ENCODE peak calls at places on chromosomes 11 and 22, in eight cellular contexts. S is CD8-positive, alpha-beta T cell; R is BE2C; P is body of pancreas; A is H9; V is psoas muscle; G is bronchial epithelial cell; Z is fibroblast of villous mesenchyme. K is an unnamed sample.

GRCh38 chr11:13959001-13959400 is 3.5 kb upstream of the SPON1 start:
- DNase-seq in S (no peak), R (no peak), P (no peak), A (no peak), V (no peak), G (no peak), Z (no peak), K (no peak)

GRCh38 chr11:64998690-64999431 is 2.1 kb upstream of the BATF2 start:
- DNase-seq in S (no peak), R (no peak), P (peak; percentile 56), A (no peak), V (no peak), G (no peak), Z (no peak), K (no peak)

GRCh38 chr22:24355574-24355973 is 71.8 kb upstream of the ADORA2A start:
- DNase-seq in S (no peak), R (no peak), P (no peak), A (no peak), V (no peak), G (no peak), Z (peak; percentile 15), K (no peak)

GRCh38 chr11:61706452-61707400 is 26.5 kb downstream of the DAGLA start:
- DNase-seq in S (no peak), R (no peak), P (no peak), A (no peak), V (no peak), G (no peak), Z (peak; percentile 46), K (no peak)

GRCh38 chr11:84780689-84781293 is 846.4 kb downstream of the DLG2 start:
- DNase-seq in S (no peak), R (no peak), P (no peak), A (no peak), V (no peak), G (peak; percentile 47), Z (peak; percentile 3), K (no peak)

GRCh38 chr11:69746780-69747742 is 28.1 kb downstream of the FGF4 start:
- DNase-seq in S (no peak), R (no peak), P (no peak), A (no peak), V (no peak), G (no peak), Z (peak; percentile 16), K (peak; percentile 59)

GRCh38 chr22:18110194-18110943 is at the start of gene TUBA8:
- DNase-seq in S (no peak), R (peak; percentile 40), P (peak; percentile 53), A (peak; percentile 52), V (peak; percentile 75), G (peak; percentile 20), Z (peak; percentile 33), K (peak; percentile 62)

GRCh38 chr22:36244522-36245391 is 5.4 kb upstream of the APOL2 start:
- DNase-seq in S (no peak), R (no peak), P (no peak), A (peak; percentile 1), V (peak; percentile 57), G (no peak), Z (no peak), K (no peak)

GRCh38 chr11:16587670-16588069 is 150.8 kb upstream of the C11orf58 start:
- DNase-seq in S (no peak), R (no peak), P (no peak), A (no peak), V (peak; percentile 18), G (no peak), Z (no peak), K (no peak)

DNA sequence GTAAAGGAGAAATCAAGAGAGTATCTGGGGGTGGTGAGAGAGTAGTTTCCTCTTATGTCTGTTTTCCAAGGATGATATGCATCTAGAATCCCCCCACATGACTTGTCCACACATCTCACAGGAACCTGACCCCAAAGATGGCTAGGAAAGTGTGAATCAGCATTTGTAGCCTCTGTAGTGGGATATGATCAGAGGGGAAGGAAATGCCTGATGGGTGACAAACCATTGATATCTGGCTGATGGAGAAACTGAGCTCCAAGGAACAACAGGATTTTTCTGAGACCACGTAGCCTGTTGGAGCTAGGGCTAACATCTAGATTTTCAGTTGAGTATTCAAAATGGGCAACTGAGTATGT is 369.4 kb downstream of the DDX10 start:
- DNase-seq in S (no peak), R (no peak), P (no peak), A (no peak), V (no peak), G (peak; percentile 33), Z (no peak), K (no peak)
- TF ChIP-seq CTCF in S (no peak), R (no peak), P (no peak), A (no peak), V (no peak), G (no peak), Z (no peak), K (no peak)

GRCh38 chr11:46366661-46367161 is 14.8 kb upstream of the MDK start:
- DNase-seq in S (no peak), R (no peak), P (no peak), A (no peak), V (no peak), G (no peak), Z (no peak), K (no peak)

GRCh38 chr11:46366260-46366659 is 15.2 kb upstream of the MDK start:
- DNase-seq in S (no peak), R (no peak), P (no peak), A (no peak), V (no peak), G (no peak), Z (no peak), K (no peak)

GRCh38 chr11:46367244-46367915 is 14.1 kb upstream of the MDK start:
- DNase-seq in S (peak; percentile 90), R (peak; percentile 61), P (peak; percentile 71), A (peak; percentile 82), V (peak; percentile 78), G (no peak), Z (peak; percentile 64), K (peak; percentile 86)

GRCh38 chr11:46369458-46370152 is 11.9 kb upstream of the MDK start:
- DNase-seq in S (peak; percentile 67), R (peak; percentile 77), P (peak; percentile 51), A (peak; percentile 91), V (no peak), G (no peak), Z (peak; percentile 77), K (peak; percentile 88)

GRCh38 chr11:46367916-46368267 is 13.6 kb upstream of the MDK start:
- DNase-seq in S (no peak), R (no peak), P (no peak), A (no peak), V (no peak), G (no peak), Z (no peak), K (no peak)
- TF ChIP-seq CTCF in S (no peak), R (no peak), P (peak; percentile 16), A (no peak), V (no peak), G (no peak), Z (no peak), K (peak; percentile 32)

GRCh38 chr22:27329471-27329870 is 472.1 kb downstream of the MN1 start:
- DNase-seq in S (no peak), R (no peak), P (no peak), A (peak; percentile 57), V (no peak), G (no peak), Z (no peak), K (no peak)

GRCh38 chr22:27329966-27330645 is 471.4 kb downstream of the MN1 start:
- DNase-seq in S (no peak), R (no peak), P (no peak), A (peak; percentile 12), V (no peak), G (no peak), Z (no peak), K (no peak)

GRCh38 chr22:27327981-27328721 is 473.4 kb downstream of the MN1 start:
- DNase-seq in S (no peak), R (no peak), P (no peak), A (peak; percentile 14), V (no peak), G (no peak), Z (no peak), K (no peak)

GRCh38 chr22:27335102-27335660 is 466.4 kb downstream of the MN1 start:
- DNase-seq in S (no peak), R (no peak), P (no peak), A (no peak), V (no peak), G (no peak), Z (no peak), K (no peak)

GRCh38 chr22:27331526-27332281 is 469.9 kb downstream of the MN1 start:
- DNase-seq in S (no peak), R (peak; percentile 68), P (peak; percentile 60), A (peak; percentile 63), V (peak; percentile 41), G (peak; percentile 21), Z (peak; percentile 45), K (peak; percentile 41)
- TF ChIP-seq CTCF in S (no peak), R (peak; percentile 65), P (peak; percentile 66), A (peak; percentile 64), V (peak; percentile 28), G (peak; percentile 38), Z (peak; percentile 50), K (peak; percentile 55)

GRCh38 chr22:27857441-27857840 is 55.9 kb upstream of the MN1 start:
- DNase-seq in S (no peak), R (no peak), P (no peak), A (no peak), V (peak; percentile 39), G (no peak), Z (no peak), K (no peak)
- TF ChIP-seq CTCF in S (no peak), R (no peak), P (no peak), A (no peak), V (no peak), G (no peak), Z (no peak), K (no peak)

GRCh38 chr22:47168900-47169800 is 406.7 kb downstream of the TBC1D22A start:
- DNase-seq in S (no peak), R (peak; percentile 54), P (peak; percentile 15), A (peak; percentile 62), V (peak; percentile 9), G (no peak), Z (peak; percentile 13), K (peak; percentile 32)
- TF ChIP-seq CTCF in S (no peak), R (peak; percentile 47), P (peak; percentile 32), A (peak; percentile 71), V (peak; percentile 11), G (peak; percentile 11), Z (peak; percentile 37), K (no peak)

DNA sequence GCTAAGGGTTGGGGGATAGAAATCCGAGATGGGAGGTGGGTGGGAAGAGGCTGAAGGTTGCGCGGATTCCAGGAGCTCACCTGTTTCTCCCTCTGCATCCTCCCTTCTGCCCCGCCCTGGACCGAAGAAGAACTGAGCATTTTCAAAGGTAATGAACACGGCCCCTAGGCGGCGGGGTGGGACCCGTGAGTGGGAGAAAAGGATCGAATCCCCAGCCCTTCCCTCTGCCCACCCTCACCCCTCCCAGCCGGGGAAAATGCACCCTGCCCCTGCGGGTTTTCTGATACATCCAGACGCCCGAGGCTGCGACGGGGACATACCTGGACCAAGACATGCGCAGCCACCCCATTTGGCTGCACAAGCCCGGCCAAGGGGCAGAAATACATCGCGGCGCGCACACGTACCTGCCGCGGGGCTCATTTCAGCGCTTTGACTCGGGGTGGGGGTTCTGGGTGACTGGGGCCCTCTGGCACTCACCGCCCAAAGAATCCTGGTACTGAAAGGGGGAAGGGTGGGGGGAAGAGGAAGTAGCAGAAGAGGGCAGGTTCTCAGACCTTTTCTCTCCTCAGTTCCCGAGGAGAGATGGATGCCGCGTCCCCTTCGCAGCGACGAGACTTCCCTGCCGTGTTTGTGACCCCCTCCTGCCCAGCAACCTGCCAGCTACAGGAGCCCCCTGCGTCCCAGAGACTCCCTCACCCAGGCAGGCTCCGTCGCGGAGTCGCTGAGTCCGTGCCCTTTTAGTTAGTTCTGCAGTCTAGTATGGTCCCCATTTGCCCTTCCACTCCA is 6.0 kb downstream of the VSIG2 start:
- DNase-seq in S (peak; percentile 64), R (no peak), P (no peak), A (peak; percentile 64), V (no peak), G (no peak), Z (no peak), K (peak; percentile 40)
- TF ChIP-seq CTCF in S (no peak), R (no peak), P (peak; percentile 32), A (peak; percentile 61), V (no peak), G (peak; percentile 60), Z (peak; percentile 36), K (no peak)